ENCODE peak calls at places on chromosomes 4 and X, in nine cellular contexts. T is heart right ventricle, E is fibroblast of lung, P is PC-3, A is neural progenitor cell, N is endodermal cell, Z is colonic mucosa, K is foreskin keratinocyte, C is tibial nerve. J is an unnamed sample.

GRCh38 chrX:40058719-40059118 is 39.0 kb downstream of the BCOR start:
- DNase-seq in T (no peak), K (no peak), P (no peak), E (no peak), A (no peak), Z (peak; percentile 62), N (no peak), C (no peak), J (no peak)

GRCh38 chrX:13488706-13489105 is 80.7 kb upstream of the EGFL6 start:
- DNase-seq in E (no peak), K (no peak), A (no peak), C (no peak), P (no peak), N (no peak), Z (no peak), T (no peak), J (no peak)

GRCh38 chr4:100106982-100107381 is 83.3 kb downstream of the DDIT4L start:
- DNase-seq in C (no peak), E (no peak), A (no peak), K (no peak), T (no peak), Z (no peak), N (no peak), P (no peak), J (no peak)

GRCh38 chr4:77699731-77700210 is 94.2 kb downstream of the CXCL13 start:
- DNase-seq in N (peak; percentile 71), Z (no peak), T (no peak), C (no peak), E (peak; percentile 96), P (peak; percentile 58), A (peak; percentile 70), K (peak; percentile 63), J (no peak)

GRCh38 chr4:28886934-28887333 is 1833.2 kb upstream of the PCDH7 start:
- DNase-seq in C (no peak), T (no peak), E (no peak), Z (no peak), N (no peak), P (peak; percentile 64), A (no peak), K (no peak), J (no peak)

GRCh38 chr4:8353158-8353495 is 83.6 kb downstream of the HTRA3 start:
- DNase-seq in T (no peak), A (no peak), P (no peak), C (no peak), K (no peak), Z (no peak), E (no peak), N (peak; percentile 25), J (peak; percentile 2)

GRCh38 chr4:91525627-91526026 is 778.1 kb upstream of the GRID2 start:
- DNase-seq in T (no peak), E (no peak), N (no peak), P (no peak), A (no peak), Z (peak; percentile 43), K (no peak), C (no peak), J (no peak)

GRCh38 chr4:85166318-85166717 is 199.8 kb upstream of the WDFY3 start:
- DNase-seq in E (no peak), P (peak; percentile 77), A (no peak), N (no peak), K (no peak), Z (peak; percentile 74), C (no peak), T (no peak), J (no peak)

GRCh38 chr4:898869-899555 is 33.1 kb downstream of the GAK start:
- DNase-seq in P (no peak), C (no peak), N (no peak), Z (no peak), K (no peak), T (no peak), A (no peak), E (no peak), J (no peak)

GRCh38 chr4:142406051-142406549 is 440.0 kb downstream of the INPP4B start:
- DNase-seq in A (no peak), Z (no peak), N (peak; percentile 72), E (peak; percentile 18), C (no peak), K (peak; percentile 82), T (no peak), P (peak; percentile 78), J (no peak)

GRCh38 chr4:138736362-138736761 is 279.2 kb upstream of the NOCT start:
- DNase-seq in T (no peak), P (peak; percentile 62), N (no peak), E (peak; percentile 59), Z (no peak), K (no peak), A (no peak), C (no peak), J (no peak)

GRCh38 chrX:126557151-126557550 is 4.5 kb upstream of the DCAF12L1 start:
- DNase-seq in N (no peak), K (no peak), C (no peak), Z (no peak), A (no peak), P (no peak), E (no peak), T (no peak), J (no peak)

GRCh38 chr4:153154010-153154975 is 50.0 kb upstream of the TRIM2 start:
- DNase-seq in E (peak; percentile 63), N (no peak), P (peak; percentile 51), Z (peak; percentile 80), T (no peak), K (no peak), A (no peak), C (no peak), J (no peak)

GRCh38 chr4:107755841-107756356 is 35.9 kb upstream of the PAPSS1 start:
- DNase-seq in K (no peak), N (no peak), T (no peak), C (no peak), Z (no peak), P (no peak), E (peak; percentile 18), A (no peak), J (no peak)

GRCh38 chrX:54785901-54786300 is 12.2 kb downstream of the ITIH6 start:
- DNase-seq in P (peak; percentile 7), E (no peak), T (no peak), K (no peak), N (peak; percentile 78), Z (no peak), A (peak; percentile 27), C (no peak), J (no peak)

GRCh38 chr4:76984788-76985211 is 35.2 kb downstream of the SEPTIN11 start:
- DNase-seq in Z (no peak), K (peak; percentile 62), N (no peak), T (peak; percentile 66), C (peak; percentile 54), E (peak; percentile 100), P (peak; percentile 61), A (peak; percentile 41), J (peak; percentile 78)

GRCh38 chr4:25172964-25173917 is 13.0 kb upstream of the SEPSECS start:
- DNase-seq in P (peak; percentile 97), K (peak; percentile 98), C (no peak), A (no peak), E (peak; percentile 99), Z (no peak), T (peak; percentile 77), N (no peak), J (peak; percentile 56)

GRCh38 chr4:130738233-130738632 is 1642.3 kb downstream of the C4orf33 start:
- DNase-seq in T (no peak), K (no peak), E (no peak), P (no peak), Z (no peak), N (peak; percentile 40), A (no peak), C (no peak), J (no peak)

GRCh38 chrX:111467896-111468295 is 43.5 kb upstream of the SERTM2 start:
- DNase-seq in P (no peak), C (no peak), Z (no peak), T (peak; percentile 5), E (no peak), N (no peak), A (no peak), K (no peak), J (peak; percentile 39)

GRCh38 chrX:68725966-68726365 is 78.5 kb downstream of the STARD8 start:
- DNase-seq in N (no peak), Z (no peak), A (no peak), E (no peak), T (no peak), P (no peak), K (no peak), C (no peak), J (no peak)

GRCh38 chr4:4269856-4270255 is 20.1 kb downstream of the LYAR start:
- DNase-seq in P (peak; percentile 38), K (peak; percentile 75), T (no peak), E (peak; percentile 17), C (no peak), A (no peak), N (no peak), Z (no peak), J (no peak)
- H3K4me1 ChIP-seq in P (peaks cover 10% of the 10 kb centered on the region), K (peaks cover 8% of the 10 kb centered on the region), T (no peaks in the 10 kb centered on the region), E (no peaks in the 10 kb centered on the region), C (no peaks in the 10 kb centered on the region), A (no peaks in the 10 kb centered on the region), N (no peaks in the 10 kb centered on the region), Z (no peaks in the 10 kb centered on the region), J (no peaks in the 10 kb centered on the region)

DNA sequence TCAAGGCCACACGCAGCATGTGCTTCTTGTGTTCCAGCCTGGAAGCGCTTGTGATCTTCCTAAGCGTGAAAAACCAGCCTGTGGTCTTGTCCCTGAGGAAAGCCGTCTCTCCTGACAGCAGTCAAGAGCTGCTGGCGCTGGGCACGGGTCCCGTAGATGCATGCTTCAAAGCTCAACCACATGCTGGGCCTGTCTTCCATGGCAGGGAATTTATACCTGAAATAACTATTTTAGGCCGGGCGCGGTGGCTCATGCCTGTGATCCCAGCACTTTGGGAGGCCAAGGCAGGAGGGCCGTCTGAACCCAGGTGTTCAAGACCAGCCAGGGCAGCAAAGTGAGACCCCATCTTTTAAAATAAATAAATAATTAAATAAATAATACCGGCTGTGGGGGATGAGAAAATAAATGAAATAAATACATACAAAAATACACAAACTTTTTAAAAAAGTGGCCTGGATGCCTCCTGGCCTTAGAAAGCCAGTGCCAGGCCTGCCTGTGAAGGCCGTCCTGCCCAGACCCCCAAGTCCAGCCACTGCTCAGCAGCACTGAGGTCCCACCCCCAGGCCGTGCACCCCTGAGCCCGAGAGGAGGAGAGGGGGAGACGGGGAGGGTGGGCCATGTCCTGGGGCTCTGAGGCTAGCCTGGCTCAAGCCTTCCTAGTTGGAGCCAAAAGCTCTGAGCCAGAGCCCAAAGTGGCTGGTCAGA is 10.4 kb downstream of the LRPAP1 start:
- DNase-seq in C (no peak), A (no peak), T (no peak), N (peak; percentile 32), P (no peak), E (no peak), K (no peak), Z (no peak), J (no peak)
- TF ChIP-seq CTCF in C (no peak), A (no peak), T (no peak), N (no peak), P (no peak), E (no peak), K (no peak), Z (no peak), J (no peak)

GRCh38 chr4:7007142-7007907 is 35.8 kb upstream of the TADA2B start:
- DNase-seq in Z (no peak), N (peak; percentile 72), E (no peak), K (no peak), P (no peak), C (no peak), T (no peak), A (peak; percentile 68), J (peak; percentile 61)
- H3K27ac ChIP-seq in Z (no peak overlapping the region), N (peak overlapping the region; percentile 25), E (no peak overlapping the region), K (no peak overlapping the region), P (no peak overlapping the region), C (no peak overlapping the region), T (no peak overlapping the region), A (peak overlapping the region; percentile 89), J (no peak overlapping the region)

GRCh38 chr4:41406051-41406516 is 131.9 kb upstream of the LIMCH1 start:
- DNase-seq in K (no peak), C (no peak), E (no peak), N (no peak), P (no peak), T (no peak), A (no peak), Z (no peak), J (no peak)
- H3K4me1 ChIP-seq in K (no peaks in the 10 kb centered on the region), C (no peaks in the 10 kb centered on the region), E (no peaks in the 10 kb centered on the region), N (no peaks in the 10 kb centered on the region), P (peaks cover 21% of the 10 kb centered on the region), T (no peaks in the 10 kb centered on the region), A (peaks cover 12% of the 10 kb centered on the region), Z (no peaks in the 10 kb centered on the region), J (peaks cover 5% of the 10 kb centered on the region)